ENCODE peak calls at places on chromosome 17, in six cellular contexts. D is NAMALWA, Z is T-helper 1 cell, F is mesendoderm, H is occipital lobe, J is skeletal muscle cell. C is an unnamed sample.

GRCh38 chr17:8019665-8020064 is 17.2 kb downstream of the GUCY2D start:
- DNase-seq in F (no peak), D (no peak), J (no peak), H (no peak), Z (no peak), C (no peak)

GRCh38 chr17:82003411-82004381 is 19.0 kb downstream of the CENPX start:
- DNase-seq in Z (no peak), H (no peak), F (peak; percentile 87), J (peak; percentile 83), D (no peak), C (peak; percentile 52)

GRCh38 chr17:1011760-1012735 is 15.1 kb downstream of the TIMM22 start:
- DNase-seq in H (no peak), F (no peak), D (no peak), Z (no peak), J (no peak), C (no peak)

GRCh38 chr17:8408371-8408770 is 10.7 kb upstream of the RNF222 start:
- DNase-seq in D (no peak), H (no peak), Z (no peak), J (no peak), F (peak; percentile 59), C (no peak)

GRCh38 chr17:61700252-61700651 is 109.2 kb upstream of the NACA2 start:
- DNase-seq in H (no peak), F (peak; percentile 2), Z (no peak), D (no peak), J (no peak), C (no peak)

GRCh38 chr17:63032141-63032540 is 66.1 kb downstream of the TANC2 start:
- DNase-seq in F (no peak), H (no peak), J (no peak), Z (no peak), D (no peak), C (no peak)

GRCh38 chr17:15432807-15433547 is 34.4 kb downstream of the CDRT4 start:
- DNase-seq in F (peak; percentile 58), Z (no peak), H (no peak), J (no peak), D (no peak), C (no peak)

GRCh38 chr17:66734544-66734943 is 100.4 kb upstream of the CACNG5 start:
- DNase-seq in D (no peak), F (no peak), Z (no peak), J (no peak), H (no peak), C (no peak)

GRCh38 chr17:76451480-76451879 is 1.5 kb downstream of the UBE2O start:
- DNase-seq in H (no peak), F (no peak), Z (no peak), J (no peak), D (no peak), C (no peak)

GRCh38 chr17:9177212-9177611 is 155.9 kb downstream of the NTN1 start:
- DNase-seq in F (no peak), Z (no peak), D (no peak), J (no peak), H (no peak), C (no peak)

GRCh38 chr17:82316651-82317393 is 586 bp downstream of the CD7 start:
- DNase-seq in Z (peak; percentile 4), H (no peak), D (no peak), F (no peak), J (no peak), C (no peak)

GRCh38 chr17:1904273-1905052 is 74.7 kb downstream of the RPA1 start:
- DNase-seq in H (no peak), F (no peak), D (peak; percentile 26), Z (no peak), J (no peak), C (no peak)

GRCh38 chr17:31741371-31741770 is 117.7 kb downstream of the COPRS start:
- DNase-seq in D (no peak), J (no peak), F (no peak), Z (no peak), H (no peak), C (no peak)

GRCh38 chr17:82917656-82918345 is 78.0 kb upstream of the ZNF750 start:
- DNase-seq in D (peak; percentile 17), J (no peak), H (no peak), Z (no peak), F (peak; percentile 59), C (no peak)

GRCh38 chr17:21356537-21357127 is 19.5 kb upstream of the KCNJ12 start:
- DNase-seq in F (no peak), D (no peak), J (no peak), Z (no peak), H (no peak), C (no peak)

GRCh38 chr17:16980813-16981731 is 9.2 kb upstream of the TNFRSF13B start:
- DNase-seq in Z (no peak), H (no peak), D (peak; percentile 76), F (peak; percentile 14), J (no peak), C (no peak)

GRCh38 chr17:66724581-66725341 is 110.2 kb upstream of the CACNG5 start:
- DNase-seq in Z (no peak), J (peak; percentile 47), F (no peak), H (no peak), D (no peak), C (no peak)

GRCh38 chr17:12918132-12918531 is 99.7 kb downstream of the ELAC2 start:
- DNase-seq in D (no peak), H (peak; percentile 59), J (no peak), F (no peak), Z (no peak), C (no peak)

GRCh38 chr17:81665205-81666091 is 957 bp downstream of the OXLD1 start:
- DNase-seq in J (no peak), Z (no peak), D (peak; percentile 46), H (peak; percentile 31), F (peak; percentile 51), C (no peak)

GRCh38 chr17:40303009-40303657 is 5.8 kb upstream of the RARA start:
- DNase-seq in F (peak; percentile 70), J (no peak), D (peak; percentile 79), Z (no peak), H (no peak), C (no peak)

GRCh38 chr17:77445908-77446535 is 305.3 kb downstream of the SEC14L1 start:
- DNase-seq in D (peak; percentile 87), F (no peak), Z (no peak), H (peak; percentile 52), J (no peak), C (no peak)

GRCh38 chr17:38742431-38743308 is 5.5 kb downstream of the PCGF2 start:
- DNase-seq in J (peak; percentile 55), H (no peak), F (no peak), Z (no peak), D (peak; percentile 75), C (no peak)

GRCh38 chr17:78132086-78132676 is 1.6 kb downstream of the TMC8 start:
- DNase-seq in H (no peak), D (peak; percentile 90), J (no peak), Z (no peak), F (peak; percentile 67), C (no peak)

GRCh38 chr17:19386276-19386863 is 620 bp downstream of the MFAP4 start:
- DNase-seq in Z (no peak), F (peak; percentile 80), D (no peak), J (peak; percentile 92), H (no peak), C (no peak)

GRCh38 chr17:58671969-58672368 is 19.9 kb downstream of the TEX14 start:
- DNase-seq in H (no peak), D (no peak), F (peak; percentile 50), Z (no peak), J (no peak), C (no peak)

GRCh38 chr17:7856081-7856791 is 1.1 kb downstream of the NAA38 start:
- DNase-seq in F (no peak), H (no peak), J (no peak), Z (no peak), D (peak; percentile 61), C (no peak)

GRCh38 chr17:67911038-67911782 is 85.1 kb downstream of the C17orf58 start:
- DNase-seq in F (no peak), D (no peak), Z (no peak), J (no peak), H (no peak), C (no peak)

GRCh38 chr17:31391496-31391949 is at the start of gene RAB11FIP4:
- DNase-seq in Z (no peak), J (no peak), F (peak; percentile 47), H (peak; percentile 44), D (no peak), C (peak; percentile 31)

GRCh38 chr17:48646183-48647102 is 20.3 kb upstream of the HOXB9 start:
- DNase-seq in Z (no peak), D (no peak), F (peak; percentile 86), J (no peak), H (no peak), C (no peak)

GRCh38 chr17:79174905-79175856 is 100.6 kb downstream of the ENGASE start:
- DNase-seq in Z (no peak), J (no peak), D (no peak), F (no peak), H (no peak), C (no peak)

GRCh38 chr17:49210158-49211029 is at the start of the genes ABI3 and GNGT2:
- DNase-seq in J (no peak), D (peak; percentile 96), F (peak; percentile 73), H (no peak), Z (no peak), C (peak; percentile 31)

GRCh38 chr17:19017804-19018599 is 13.4 kb upstream of the FAM83G start:
- DNase-seq in H (no peak), D (no peak), Z (no peak), J (no peak), F (no peak), C (no peak)

GRCh38 chr17:10316986-10317834 is 55.6 kb downstream of the MYH13 start:
- DNase-seq in D (peak; percentile 47), J (no peak), Z (no peak), H (peak; percentile 17), F (peak; percentile 59), C (no peak)